ENCODE peak calls at places on chromosomes 12 and 14, in ten cellular contexts. M, V, D, G, P, W, X, N, F and J are unnamed samples. For H3K27me3, H3K36me3 and H4K20me1, the result is how much of the 10 kb centered on the place peaks cover.

GRCh38 chr12:68378859-68379628 is 46.9 kb upstream of the MDM1 start:
- DNase-seq in V (peak), X (no peak), P (no peak), F (no peak), W (no peak), N (peak), D (no peak), M (no peak), G (no peak), J (no peak)

GRCh38 chr14:76955575-76956252 is 72.8 kb downstream of the IRF2BPL start:
- DNase-seq in G (peak), D (peak), W (peak), P (peak), X (peak), V (peak), M (no peak), F (no peak), N (no peak), J (no peak)

GRCh38 chr12:122123761-122124145 is 45.2 kb downstream of the MLXIP start:
- DNase-seq in X (no peak), F (no peak), D (no peak), G (no peak), W (no peak), P (no peak), M (no peak), V (no peak), N (no peak), J (peak)

GRCh38 chr14:31964979-31965734 is 111.9 kb upstream of the ARHGAP5 start:
- DNase-seq in P (no peak), X (no peak), M (no peak), N (no peak), D (no peak), F (no peak), V (no peak), G (peak), W (no peak), J (no peak)

GRCh38 chr12:25241171-25242020 is 9.3 kb downstream of the KRAS start:
- DNase-seq in W (peak), M (peak), V (peak), P (peak), F (peak), N (peak), D (no peak), G (peak), X (peak), J (peak)

GRCh38 chr12:76410371-76410770 is 62.2 kb upstream of the BBS10 start:
- DNase-seq in W (no peak), M (no peak), D (no peak), F (no peak), N (no peak), P (no peak), X (no peak), G (no peak), V (no peak), J (no peak)

GRCh38 chr14:50677527-50678063 is 9.5 kb upstream of the SAV1 start:
- DNase-seq in P (no peak), M (peak), D (no peak), F (peak), W (peak), X (no peak), G (peak), N (no peak), V (peak), J (no peak)

GRCh38 chr14:74959596-74960180 is 4.3 kb upstream of the PGF start:
- DNase-seq in M (no peak), D (no peak), P (no peak), N (no peak), F (peak), W (no peak), G (no peak), X (no peak), V (no peak), J (no peak)

DNA sequence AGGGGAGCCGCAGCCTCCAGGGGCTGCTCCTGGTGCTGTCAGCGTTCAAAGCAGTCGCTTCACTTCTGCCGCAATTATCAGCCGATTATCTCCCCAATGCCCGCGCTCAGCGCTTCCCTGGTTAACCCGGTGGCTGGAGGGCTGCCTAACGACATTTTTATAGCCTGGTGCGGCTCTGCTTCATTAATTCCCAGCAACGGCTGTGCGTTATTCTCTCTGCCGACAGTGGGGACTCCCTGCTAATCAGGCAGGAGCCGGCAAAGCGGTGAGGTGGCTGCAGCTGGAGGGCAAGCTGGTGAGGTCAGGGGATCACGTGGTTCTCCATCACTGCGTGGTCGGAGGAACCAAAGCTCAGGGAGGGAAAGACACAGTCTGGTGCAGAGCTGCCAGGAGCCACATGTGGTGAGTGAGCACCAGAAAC is 62.9 kb downstream of the GLRX5 start:
- DNase-seq in V (peak), F (no peak), X (peak), M (no peak), G (peak), W (peak), P (no peak), N (peak), D (no peak), J (peak)
- H3K27me3 ChIP-seq in V (under half), F (under half), X (under half), M (under half), G (under half), W (under half), P (under half), N (under half), D (under half), J (under half)

GRCh38 chr14:52780893-52781292 is 10.5 kb downstream of the GNPNAT1 start:
- DNase-seq in G (no peak), D (no peak), M (no peak), F (peak), X (no peak), V (no peak), N (no peak), W (no peak), P (no peak), J (no peak)
- H3K36me3 ChIP-seq in G (under half), D (half or more), M (under half), F (under half), X (under half), V (half or more), N (under half), W (under half), P (under half), J (under half)

GRCh38 chr12:79935021-79935623 is at the start of gene PPP1R12A:
- DNase-seq in D (peak), W (peak), X (peak), F (peak), G (peak), N (peak), P (peak), M (peak), V (peak), J (peak)

GRCh38 chr12:79932393-79932792 is 2.5 kb downstream of the PPP1R12A start:
- DNase-seq in V (no peak), N (no peak), G (no peak), F (peak), M (no peak), W (no peak), D (no peak), X (no peak), P (no peak), J (no peak)

GRCh38 chr12:79934309-79935020 is 432 bp downstream of the PPP1R12A start:
- DNase-seq in F (no peak), M (no peak), P (peak), D (peak), V (no peak), W (peak), X (peak), G (peak), N (peak), J (no peak)

GRCh38 chr12:79933043-79933442 is 1.9 kb downstream of the PPP1R12A start:
- DNase-seq in V (no peak), G (no peak), P (no peak), M (no peak), F (no peak), D (no peak), X (no peak), W (no peak), N (no peak), J (no peak)

DNA sequence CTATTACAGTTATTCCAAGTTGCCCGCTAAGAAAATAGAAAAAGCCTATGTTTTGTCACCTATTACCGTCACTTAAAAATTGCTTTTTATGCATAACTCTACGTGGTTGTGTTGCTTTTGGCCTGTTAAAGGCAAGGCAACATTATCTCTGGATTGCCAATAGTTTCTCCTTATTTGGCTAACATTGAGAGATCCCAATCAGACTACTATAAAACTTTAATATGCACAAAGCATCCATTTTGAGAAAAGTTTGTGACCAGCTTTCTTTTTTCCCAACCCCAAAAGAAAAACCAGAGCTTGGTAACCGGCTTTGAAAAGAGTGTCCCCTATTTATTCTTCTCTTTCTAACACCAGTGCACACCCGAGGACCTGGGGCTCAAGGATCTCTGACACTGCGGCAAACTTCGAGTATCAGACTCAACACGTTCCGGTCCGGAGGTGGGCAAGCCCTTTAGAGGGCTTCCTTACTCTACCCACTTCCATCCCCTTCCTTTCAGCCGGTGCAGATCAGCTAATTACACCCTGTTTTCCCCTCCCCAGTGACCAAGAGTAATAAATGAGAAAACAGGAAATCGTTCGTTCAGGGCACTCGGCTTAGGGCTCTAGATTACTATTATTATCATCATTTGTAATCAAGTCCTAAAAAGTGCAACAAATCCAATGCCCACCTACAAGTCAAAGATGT is 1.2 kb downstream of the PPP1R12A start:
- DNase-seq in F (peak), G (peak), V (peak), D (peak), N (no peak), X (no peak), M (no peak), W (peak), P (peak), J (peak)
- H4K20me1 ChIP-seq in F (under half), G (under half), V (under half), D (under half), N (under half), X (under half), M (under half), W (under half), P (under half), J (under half)

GRCh38 chr12:66960704-66961690 is 282.1 kb upstream of the GRIP1 start:
- DNase-seq in X (peak), D (no peak), V (peak), F (no peak), W (no peak), G (peak), N (peak), M (no peak), P (no peak), J (no peak)

GRCh38 chr12:66962316-66962715 is 283.4 kb upstream of the GRIP1 start:
- DNase-seq in M (no peak), W (no peak), G (no peak), N (no peak), F (no peak), D (no peak), X (no peak), P (no peak), V (no peak), J (no peak)

GRCh38 chr12:66965613-66966012 is 286.7 kb upstream of the GRIP1 start:
- DNase-seq in M (no peak), F (no peak), D (no peak), V (no peak), N (no peak), X (no peak), P (no peak), G (peak), W (no peak), J (no peak)

GRCh38 chr12:66963901-66964300 is 285.0 kb upstream of the GRIP1 start:
- DNase-seq in D (no peak), X (no peak), V (no peak), M (no peak), W (no peak), G (peak), N (no peak), F (no peak), P (no peak), J (no peak)

GRCh38 chr12:66964629-66965028 is 285.8 kb upstream of the GRIP1 start:
- DNase-seq in P (peak), M (no peak), N (no peak), G (peak), D (peak), V (peak), X (no peak), F (no peak), W (no peak), J (no peak)
- H3K27me3 ChIP-seq in P (under half), M (under half), N (under half), G (under half), D (under half), V (under half), X (under half), F (under half), W (under half), J (under half)

DNA sequence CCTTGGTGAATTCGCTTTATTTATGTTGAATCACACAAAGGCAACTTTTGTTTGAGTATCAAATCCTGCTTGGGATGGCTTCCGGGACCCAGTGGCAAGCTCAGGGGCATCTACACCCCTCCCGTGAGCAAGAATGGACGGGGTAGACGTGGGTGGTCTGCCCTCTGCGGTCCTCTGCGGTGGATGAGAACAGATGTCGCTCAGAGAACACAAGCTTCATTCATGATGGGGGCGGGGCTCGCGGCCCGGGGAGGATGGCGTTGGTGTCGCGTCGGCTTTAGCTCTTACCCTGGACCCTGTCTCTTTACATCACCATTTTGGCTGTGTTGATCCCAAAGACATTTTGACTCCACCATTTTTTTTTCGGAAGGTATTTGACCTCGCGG is 158.5 kb upstream of the RTL1 start:
- DNase-seq in W (no peak), G (peak), M (no peak), N (no peak), P (no peak), D (no peak), V (no peak), X (no peak), F (no peak), J (peak)
- H3K36me3 ChIP-seq in W (half or more), G (under half), M (under half), N (under half), P (under half), D (under half), V (under half), X (under half), F (under half), J (under half)

GRCh38 chr14:39099748-39100147 is 3.3 kb downstream of the SEC23A start:
- DNase-seq in X (no peak), V (no peak), W (no peak), F (no peak), P (no peak), M (no peak), N (no peak), G (no peak), D (no peak), J (no peak)

GRCh38 chr14:39090548-39091111 is 12.4 kb downstream of the SEC23A start:
- DNase-seq in N (no peak), M (no peak), G (no peak), V (no peak), D (no peak), W (no peak), X (no peak), P (no peak), F (no peak), J (no peak)

GRCh38 chr14:39097159-39097558 is 5.9 kb downstream of the SEC23A start:
- DNase-seq in W (peak), F (peak), N (peak), M (no peak), V (peak), G (peak), D (no peak), P (no peak), X (peak), J (no peak)

GRCh38 chr14:39091716-39092115 is 11.3 kb downstream of the SEC23A start:
- DNase-seq in W (no peak), D (no peak), N (no peak), F (no peak), M (no peak), G (no peak), P (no peak), V (no peak), X (no peak), J (no peak)

DNA sequence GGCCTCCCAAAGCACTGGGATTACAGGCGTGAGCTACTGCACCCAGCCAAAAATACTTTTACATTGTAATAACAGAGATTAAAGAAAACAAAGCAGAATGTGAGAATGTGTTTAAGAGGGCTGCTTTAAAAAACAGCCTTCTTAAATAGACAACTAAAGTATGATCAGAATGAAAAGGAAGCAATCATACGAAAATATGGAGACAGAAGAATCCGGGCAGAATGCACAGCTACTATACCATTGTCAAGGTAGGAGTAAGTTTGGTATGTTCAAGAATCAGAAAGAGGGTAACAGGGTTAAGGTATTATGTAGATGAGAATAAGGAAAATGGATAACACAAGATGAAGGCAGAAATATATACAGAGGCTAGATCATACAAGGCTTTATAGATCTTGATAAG is 8.5 kb downstream of the SEC23A start:
- DNase-seq in V (no peak), N (no peak), P (no peak), D (no peak), M (no peak), G (no peak), F (no peak), X (no peak), W (no peak), J (no peak)
- H4K20me1 ChIP-seq in V (under half), N (half or more), P (under half), D (under half), M (under half), G (under half), F (under half), X (under half), W (half or more), J (under half)

GRCh38 chr12:2465681-2466080 is 329.1 kb upstream of the FKBP4 start:
- DNase-seq in W (no peak), D (no peak), P (no peak), X (no peak), F (no peak), G (no peak), V (no peak), M (no peak), N (no peak), J (no peak)
- H3K27me3 ChIP-seq in W (under half), D (under half), P (under half), X (under half), F (under half), G (under half), V (under half), M (under half), N (under half), J (under half)

GRCh38 chr14:95125951-95126350 is 31.4 kb downstream of the DICER1 start:
- DNase-seq in G (no peak), V (no peak), M (no peak), F (no peak), P (no peak), X (no peak), D (no peak), N (no peak), W (no peak), J (no peak)
- H3K36me3 ChIP-seq in G (under half), V (half or more), M (under half), F (under half), P (under half), X (under half), D (half or more), N (under half), W (under half), J (under half)

DNA sequence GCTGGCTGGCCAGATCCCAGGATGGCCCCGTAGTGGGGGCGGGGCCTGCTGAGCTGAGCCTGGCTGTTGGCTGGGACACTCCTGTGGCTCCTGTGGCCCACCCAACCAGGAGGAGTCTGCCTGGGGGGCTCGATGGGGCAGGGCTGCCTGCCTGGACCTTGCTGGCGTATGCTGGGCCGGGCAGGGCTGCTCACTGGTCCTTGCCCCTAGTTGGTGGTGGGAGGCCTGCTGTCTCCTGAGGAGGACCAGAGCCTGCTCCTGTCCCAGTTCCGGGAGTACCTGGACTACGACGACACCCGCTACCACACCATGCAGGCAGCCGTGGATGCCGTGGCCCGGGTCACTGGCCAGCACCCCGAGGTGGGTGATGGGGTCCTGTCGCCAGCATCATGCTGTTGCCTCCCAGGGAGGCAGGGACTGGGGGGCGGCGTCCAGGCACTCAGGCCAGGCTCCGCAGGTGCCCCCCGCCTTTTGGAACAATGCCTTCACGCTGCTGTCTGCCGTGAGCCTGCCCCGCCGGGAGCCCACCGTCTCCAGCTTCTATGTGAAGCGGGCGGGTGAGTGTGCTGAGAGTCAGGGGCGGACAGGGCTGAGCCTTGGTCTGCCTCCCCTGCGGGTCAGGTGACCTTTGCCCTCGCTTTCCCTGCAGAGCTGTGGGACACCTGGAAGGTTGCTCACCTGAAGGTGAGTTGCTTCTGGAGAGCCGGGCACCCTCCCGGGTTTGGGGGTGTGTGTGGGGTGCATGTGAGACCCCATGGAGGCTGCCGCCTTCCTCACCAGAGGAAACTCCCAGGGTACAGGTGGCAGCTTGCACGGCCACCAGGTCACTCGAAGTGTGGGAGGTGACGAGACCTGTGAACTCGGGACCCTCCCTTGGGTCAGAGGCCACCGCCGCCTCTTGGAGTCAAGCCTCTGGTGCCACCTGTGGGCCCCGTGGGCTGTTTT is 3.4 kb downstream of the NOC4L start:
- DNase-seq in P (no peak), N (no peak), V (no peak), D (no peak), M (no peak), F (no peak), W (no peak), G (no peak), X (no peak), J (no peak)
- H4K20me1 ChIP-seq in P (under half), N (under half), V (under half), D (under half), M (under half), F (under half), W (under half), G (under half), X (under half), J (under half)